ENCODE peak calls at places on chromosomes 12 and 14, in eight cellular contexts. F, L, A, O, Q, J, N and R are unnamed samples.

GRCh38 chr14:61477845-61478438 is 156.6 kb downstream of the PRKCH start:
- DNase-seq in N (no peak), A (no peak), F (peak), J (peak), L (no peak), Q (peak), O (no peak), R (peak)

GRCh38 chr14:47539065-47539464 is 136.3 kb downstream of the MDGA2 start:
- DNase-seq in O (peak), F (no peak), N (no peak), L (peak), J (peak), A (no peak), Q (peak), R (no peak)

GRCh38 chr12:40647651-40648050 is 44.6 kb upstream of the CNTN1 start:
- DNase-seq in N (no peak), L (no peak), A (no peak), O (no peak), Q (peak), F (no peak), J (no peak), R (peak)

GRCh38 chr12:9319842-9320173 is 111.6 kb upstream of the PZP start:
- DNase-seq in Q (no peak), L (no peak), F (no peak), J (no peak), O (no peak), N (no peak), A (no peak), R (peak)

GRCh38 chr12:119412811-119413794 is 78.6 kb downstream of the CCDC60 start:
- DNase-seq in A (no peak), F (peak), O (peak), N (peak), Q (peak), J (peak), L (peak), R (peak)

GRCh38 chr12:20798561-20798960 is 11.9 kb upstream of the SLCO1B3 start:
- DNase-seq in F (no peak), Q (peak), N (no peak), O (no peak), L (peak), J (peak), A (no peak), R (peak)

GRCh38 chr14:73783107-73783727 is 68.4 kb upstream of the PTGR2 start:
- DNase-seq in F (no peak), Q (no peak), L (peak), J (peak), N (no peak), A (no peak), O (no peak), R (no peak)

GRCh38 chr12:88237954-88238353 is 95.8 kb downstream of the TMTC3 start:
- DNase-seq in F (no peak), A (no peak), Q (peak), L (no peak), N (no peak), O (no peak), J (peak), R (peak)

GRCh38 chr12:57085999-57086950 is 2.6 kb upstream of the NAB2 start:
- DNase-seq in J (peak), A (no peak), N (no peak), L (peak), Q (peak), F (no peak), O (peak), R (peak)

GRCh38 chr12:57089259-57090245 is 638 bp downstream of the NAB2 start:
- DNase-seq in N (no peak), A (no peak), J (peak), F (peak), O (peak), Q (peak), L (peak), R (peak)

GRCh38 chr12:57088442-57089258 is at the start of gene NAB2:
- DNase-seq in Q (peak), L (peak), O (peak), A (peak), J (peak), N (peak), F (peak), R (peak)

GRCh38 chr12:57086951-57087688 is 1.8 kb upstream of the NAB2 start:
- DNase-seq in F (peak), A (peak), N (peak), J (peak), Q (peak), O (peak), L (peak), R (peak)

GRCh38 chr12:57087689-57088441 is 1.0 kb upstream of the NAB2 start:
- DNase-seq in F (peak), N (peak), L (peak), O (no peak), J (peak), A (peak), Q (peak), R (peak)
- TF ChIP-seq CTCF in F (no peak), N (no peak), L (no peak), O (no peak), J (no peak), A (no peak), Q (no peak), R (no peak)

GRCh38 chr12:52279683-52280318 is 5.4 kb downstream of the KRT86 start:
- DNase-seq in L (peak), Q (no peak), N (no peak), O (no peak), F (no peak), A (no peak), J (peak), R (no peak)

GRCh38 chr12:52277486-52278245 is 3.2 kb downstream of the KRT86 start:
- DNase-seq in O (no peak), J (no peak), L (no peak), N (no peak), F (no peak), A (no peak), Q (no peak), R (no peak)

GRCh38 chr12:52280319-52280795 is 5.9 kb downstream of the KRT86 start:
- DNase-seq in A (no peak), O (no peak), F (peak), N (peak), L (no peak), J (peak), Q (peak), R (peak)

GRCh38 chr12:52278530-52278929 is 4.1 kb downstream of the KRT86 start:
- DNase-seq in N (no peak), L (peak), O (no peak), F (no peak), Q (no peak), A (no peak), J (no peak), R (no peak)

GRCh38 chr12:52278931-52279682 is 4.7 kb downstream of the KRT86 start:
- DNase-seq in J (peak), F (peak), A (peak), O (peak), N (peak), L (peak), Q (peak), R (peak)
- TF ChIP-seq CTCF in J (peak), F (peak), A (peak), O (peak), N (peak), L (peak), Q (peak), R (peak)

GRCh38 chr12:50167026-50167742 is at the start of gene CERS5:
- DNase-seq in A (peak), N (peak), L (peak), O (peak), J (peak), Q (peak), F (peak), R (peak)
- TF ChIP-seq CTCF in A (no peak), N (no peak), L (peak), O (peak), J (no peak), Q (peak), F (no peak), R (no peak)

GRCh38 chr14:103333754-103334643 is at the start of gene EIF5:
- DNase-seq in J (peak), A (peak), N (peak), Q (peak), O (peak), L (peak), F (peak), R (peak)
- TF ChIP-seq CTCF in J (peak), A (no peak), N (peak), Q (peak), O (no peak), L (peak), F (no peak), R (no peak)

GRCh38 chr12:47769234-47770085 is 3.6 kb upstream of the SLC48A1 start:
- DNase-seq in A (no peak), F (no peak), L (no peak), N (no peak), O (no peak), J (no peak), Q (no peak), R (no peak)

GRCh38 chr12:47766496-47767196 is 6.4 kb upstream of the SLC48A1 start:
- DNase-seq in L (no peak), O (no peak), N (no peak), A (no peak), F (no peak), J (no peak), Q (no peak), R (no peak)

GRCh38 chr12:47770086-47770726 is 2.8 kb upstream of the SLC48A1 start:
- DNase-seq in N (no peak), J (peak), F (no peak), A (no peak), O (no peak), L (no peak), Q (peak), R (peak)

GRCh38 chr12:47768323-47768811 is 4.7 kb upstream of the SLC48A1 start:
- DNase-seq in N (no peak), J (peak), L (peak), A (no peak), F (no peak), Q (peak), O (no peak), R (peak)

GRCh38 chr12:47767197-47767724 is 5.8 kb upstream of the SLC48A1 start:
- DNase-seq in L (peak), N (no peak), Q (peak), A (peak), O (peak), F (no peak), J (peak), R (peak)
- TF ChIP-seq CTCF in L (peak), N (peak), Q (peak), A (peak), O (peak), F (peak), J (peak), R (peak)

GRCh38 chr12:86376052-86376451 is 119.9 kb upstream of the MGAT4C start:
- DNase-seq in N (no peak), O (no peak), Q (no peak), J (peak), A (no peak), L (peak), F (no peak), R (peak)
- TF ChIP-seq CTCF in N (peak), O (peak), Q (no peak), J (peak), A (no peak), L (peak), F (no peak), R (peak)

GRCh38 chr12:83390186-83390585 is 703.5 kb downstream of the TMTC2 start:
- DNase-seq in Q (no peak), O (no peak), F (no peak), J (no peak), L (no peak), A (no peak), N (no peak), R (no peak)

GRCh38 chr12:83388551-83388950 is 701.8 kb downstream of the TMTC2 start:
- DNase-seq in F (no peak), A (no peak), J (no peak), O (no peak), N (no peak), Q (no peak), L (no peak), R (no peak)

DNA sequence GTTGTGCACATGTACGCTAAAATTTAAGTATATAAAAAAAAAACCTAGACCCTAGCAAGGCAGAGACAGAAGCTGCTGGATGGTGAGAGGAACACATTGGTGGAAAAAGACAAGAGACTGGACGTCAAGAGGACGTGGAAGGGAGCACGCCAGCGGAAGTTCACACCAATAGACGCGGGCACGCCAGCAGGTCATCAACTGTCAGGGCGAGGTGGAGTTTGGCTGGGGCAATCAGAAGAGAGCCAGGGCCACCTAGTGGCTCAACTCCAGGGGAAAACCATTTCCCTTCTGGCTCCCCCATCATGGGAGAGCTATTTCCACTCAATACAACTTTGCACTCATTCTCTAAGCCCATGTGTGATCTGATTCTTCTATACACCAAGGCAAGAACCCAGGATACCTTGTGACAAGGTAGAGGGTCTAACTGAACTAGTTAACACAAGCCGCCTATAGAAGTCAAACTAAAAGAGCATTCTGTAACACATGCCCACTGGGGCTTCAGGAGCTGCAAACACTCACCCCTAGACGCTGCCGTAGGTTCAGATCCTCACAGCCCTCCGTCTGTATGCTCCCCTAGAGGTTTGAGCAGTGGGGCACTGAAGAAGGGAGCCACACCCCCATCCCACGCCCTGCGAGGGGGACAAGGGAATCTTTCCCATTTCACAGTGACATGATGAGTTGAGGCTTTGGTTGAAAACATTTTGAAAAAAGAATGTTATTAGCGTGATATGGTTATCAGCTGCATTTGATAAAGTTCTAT is 702.7 kb downstream of the TMTC2 start:
- DNase-seq in J (no peak), N (no peak), A (no peak), O (peak), L (peak), Q (peak), F (no peak), R (peak)
- TF ChIP-seq CTCF in J (peak), N (no peak), A (no peak), O (peak), L (peak), Q (no peak), F (no peak), R (peak)

DNA sequence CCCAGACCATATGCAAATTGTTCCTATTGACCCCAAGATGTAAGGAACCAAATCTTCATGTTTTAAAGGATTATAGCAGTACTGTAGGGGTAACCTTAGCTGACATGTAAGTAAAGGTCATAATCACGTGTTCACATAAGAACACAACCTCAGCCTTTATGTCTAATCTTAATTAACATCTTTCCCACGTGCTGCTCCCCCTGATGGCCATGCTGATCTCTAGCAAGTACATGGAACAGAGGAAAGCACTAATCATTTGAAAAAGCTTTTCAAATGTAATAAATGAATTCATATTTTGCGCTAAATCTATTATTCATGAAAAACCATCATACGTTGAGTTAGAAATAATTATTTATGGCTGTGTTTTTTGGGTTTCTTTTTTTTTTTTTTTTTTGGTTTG is 30.5 kb upstream of the ITPR2 start:
- DNase-seq in A (no peak), O (no peak), F (no peak), Q (peak), J (peak), N (no peak), L (peak), R (peak)
- TF ChIP-seq CTCF in A (no peak), O (no peak), F (no peak), Q (peak), J (peak), N (peak), L (peak), R (peak)

GRCh38 chr14:28609228-28609828 is 157.3 kb upstream of the FOXG1 start:
- DNase-seq in Q (peak), A (no peak), O (peak), L (peak), N (no peak), J (peak), F (no peak), R (peak)
- TF ChIP-seq CTCF in Q (peak), A (no peak), O (peak), L (peak), N (peak), J (peak), F (no peak), R (peak)